ENCODE peak calls at places on chromosome 6, in four cellular contexts. One of them, this sample, is unnamed. For H3K36me3, the result is how much of the 10 kb centered on the place peaks cover.

GRCh38 chr6:109321752-109322151 is 60.5 kb downstream of the CD164 start:
- DNase-seq in testis: no peak
- DNase-seq in transverse colon: no peak
- DNase-seq in suprapubic skin: no peak
- DNase-seq in this sample: no peak

GRCh38 chr6:25369450-25370086 is 90.4 kb downstream of the CARMIL1 start:
- DNase-seq in suprapubic skin: no peak
- DNase-seq in testis: peak
- DNase-seq in transverse colon: peak
- DNase-seq in this sample: no peak

GRCh38 chr6:144286503-144287393 is 1.6 kb downstream of the UTRN start:
- DNase-seq in suprapubic skin: peak
- DNase-seq in testis: peak
- DNase-seq in transverse colon: peak
- DNase-seq in this sample: peak

GRCh38 chr6:143539723-143540122 is 28.2 kb upstream of the FUCA2 start:
- DNase-seq in testis: no peak
- DNase-seq in suprapubic skin: no peak
- DNase-seq in transverse colon: no peak
- DNase-seq in this sample: peak

GRCh38 chr6:79668381-79668780 is 37.3 kb downstream of the SH3BGRL2 start:
- DNase-seq in transverse colon: peak
- DNase-seq in testis: no peak
- DNase-seq in suprapubic skin: no peak
- DNase-seq in this sample: no peak

GRCh38 chr6:113461153-113461897 is 395.8 kb upstream of the MARCKS start:
- DNase-seq in testis: no peak
- DNase-seq in transverse colon: no peak
- DNase-seq in suprapubic skin: no peak
- DNase-seq in this sample: no peak

GRCh38 chr6:58198301-58198700 is 880.9 kb downstream of the PRIM2 start:
- DNase-seq in transverse colon: no peak
- DNase-seq in testis: no peak
- DNase-seq in suprapubic skin: no peak
- DNase-seq in this sample: no peak

GRCh38 chr6:28772480-28773381 is 151.1 kb downstream of the TRIM27 start:
- DNase-seq in suprapubic skin: no peak
- DNase-seq in testis: no peak
- DNase-seq in transverse colon: no peak
- DNase-seq in this sample: no peak

GRCh38 chr6:141426400-141426980 is 706.2 kb upstream of the GJE1 start:
- DNase-seq in testis: no peak
- DNase-seq in transverse colon: no peak
- DNase-seq in suprapubic skin: no peak
- DNase-seq in this sample: peak

GRCh38 chr6:146472918-146473317 is 70.7 kb upstream of the RAB32 start:
- DNase-seq in testis: no peak
- DNase-seq in suprapubic skin: no peak
- DNase-seq in transverse colon: no peak
- DNase-seq in this sample: no peak

GRCh38 chr6:109610555-109610954 is 80.4 kb downstream of the AK9 start:
- DNase-seq in testis: no peak
- DNase-seq in suprapubic skin: no peak
- DNase-seq in transverse colon: no peak
- DNase-seq in this sample: no peak

GRCh38 chr6:35024601-35025054 is 116.5 kb downstream of the TCP11 start:
- DNase-seq in transverse colon: peak
- DNase-seq in testis: peak
- DNase-seq in suprapubic skin: no peak
- DNase-seq in this sample: peak

GRCh38 chr6:113476937-113477839 is 380.0 kb upstream of the MARCKS start:
- DNase-seq in testis: no peak
- DNase-seq in transverse colon: no peak
- DNase-seq in suprapubic skin: no peak
- DNase-seq in this sample: no peak

GRCh38 chr6:45495404-45496084 is 117.8 kb upstream of the SUPT3H start:
- DNase-seq in transverse colon: no peak
- DNase-seq in suprapubic skin: no peak
- DNase-seq in testis: no peak
- DNase-seq in this sample: no peak

GRCh38 chr6:148711833-148712653 is 34.8 kb upstream of the UST start:
- DNase-seq in testis: no peak
- DNase-seq in transverse colon: no peak
- DNase-seq in suprapubic skin: no peak
- DNase-seq in this sample: no peak

GRCh38 chr6:147699637-147700036 is 191.1 kb downstream of the SAMD5 start:
- DNase-seq in transverse colon: no peak
- DNase-seq in testis: no peak
- DNase-seq in suprapubic skin: no peak
- DNase-seq in this sample: no peak

GRCh38 chr6:132798820-132799538 is 542 bp upstream of the SLC18B1 start:
- DNase-seq in transverse colon: peak
- DNase-seq in testis: peak
- DNase-seq in suprapubic skin: peak
- DNase-seq in this sample: peak

GRCh38 chr6:2794171-2794730 is 29.1 kb downstream of the WRNIP1 start:
- DNase-seq in testis: no peak
- DNase-seq in suprapubic skin: no peak
- DNase-seq in transverse colon: no peak
- DNase-seq in this sample: no peak

GRCh38 chr6:116239856-116240255 is 14.0 kb downstream of the TSPYL4 start:
- DNase-seq in suprapubic skin: no peak
- DNase-seq in testis: no peak
- DNase-seq in transverse colon: no peak
- DNase-seq in this sample: no peak

GRCh38 chr6:39365281-39366074 is 43.0 kb upstream of the KCNK16 start:
- DNase-seq in suprapubic skin: no peak
- DNase-seq in transverse colon: no peak
- DNase-seq in testis: no peak
- DNase-seq in this sample: peak

GRCh38 chr6:13709698-13710551 is 1.7 kb downstream of the RANBP9 start:
- DNase-seq in testis: no peak
- DNase-seq in transverse colon: no peak
- DNase-seq in suprapubic skin: no peak
- DNase-seq in this sample: no peak

GRCh38 chr6:169918239-169918953 is 167.0 kb downstream of the ERMARD start:
- DNase-seq in suprapubic skin: no peak
- DNase-seq in transverse colon: no peak
- DNase-seq in testis: no peak
- DNase-seq in this sample: no peak

GRCh38 chr6:14489445-14489844 is 371.9 kb downstream of the CD83 start:
- DNase-seq in testis: no peak
- DNase-seq in suprapubic skin: no peak
- DNase-seq in transverse colon: no peak
- DNase-seq in this sample: no peak

GRCh38 chr6:1611322-1611571 is 1.5 kb downstream of the FOXC1 start:
- DNase-seq in testis: no peak
- DNase-seq in suprapubic skin: no peak
- DNase-seq in transverse colon: no peak
- DNase-seq in this sample: peak
- H3K4me3 ChIP-seq in testis: peak
- H3K4me3 ChIP-seq in suprapubic skin: peak
- H3K4me3 ChIP-seq in transverse colon: peak
- H3K4me3 ChIP-seq in this sample: peak

GRCh38 chr6:135324531-135324930 is 143.4 kb downstream of the MYB start:
- DNase-seq in suprapubic skin: no peak
- DNase-seq in testis: no peak
- DNase-seq in transverse colon: no peak
- DNase-seq in this sample: no peak

GRCh38 chr6:135323979-135324378 is 142.9 kb downstream of the MYB start:
- DNase-seq in transverse colon: no peak
- DNase-seq in suprapubic skin: no peak
- DNase-seq in testis: no peak
- DNase-seq in this sample: no peak

GRCh38 chr6:135321012-135321621 is 140.0 kb downstream of the MYB start:
- DNase-seq in transverse colon: no peak
- DNase-seq in suprapubic skin: no peak
- DNase-seq in testis: no peak
- DNase-seq in this sample: no peak

GRCh38 chr6:135322427-135323201 is 141.5 kb downstream of the MYB start:
- DNase-seq in transverse colon: no peak
- DNase-seq in suprapubic skin: no peak
- DNase-seq in testis: no peak
- DNase-seq in this sample: no peak

GRCh38 chr6:135323202-135323668 is 142.1 kb downstream of the MYB start:
- DNase-seq in testis: no peak
- DNase-seq in suprapubic skin: no peak
- DNase-seq in transverse colon: no peak
- DNase-seq in this sample: peak
- H3K36me3 ChIP-seq in testis: under half
- H3K36me3 ChIP-seq in suprapubic skin: under half
- H3K36me3 ChIP-seq in transverse colon: under half
- H3K36me3 ChIP-seq in this sample: under half

GRCh38 chr6:89562114-89562815 is 76.3 kb downstream of the LYRM2 start:
- DNase-seq in transverse colon: no peak
- DNase-seq in suprapubic skin: no peak
- DNase-seq in testis: no peak
- DNase-seq in this sample: no peak
- H3K4me3 ChIP-seq in transverse colon: no peak
- H3K4me3 ChIP-seq in suprapubic skin: peak
- H3K4me3 ChIP-seq in testis: no peak
- H3K4me3 ChIP-seq in this sample: no peak

GRCh38 chr6:50358113-50358512 is 308.4 kb upstream of the DEFB112 start:
- DNase-seq in suprapubic skin: no peak
- DNase-seq in transverse colon: no peak
- DNase-seq in testis: no peak
- DNase-seq in this sample: no peak

GRCh38 chr6:50353603-50354002 is 303.9 kb upstream of the DEFB112 start:
- DNase-seq in transverse colon: no peak
- DNase-seq in suprapubic skin: no peak
- DNase-seq in testis: no peak
- DNase-seq in this sample: no peak
- H3K36me3 ChIP-seq in transverse colon: under half
- H3K36me3 ChIP-seq in suprapubic skin: under half
- H3K36me3 ChIP-seq in testis: under half
- H3K36me3 ChIP-seq in this sample: under half